ENCODE peak calls at places on chromosomes 7 and 10, in six cellular contexts. W, N, X, Z, P and M are unnamed samples.

GRCh38 chr10:123642293-123642692 is 23.9 kb upstream of the GPR26 start:
- DNase-seq in P (peak; percentile 5), Z (no peak), W (no peak), N (no peak), X (no peak), M (no peak)

GRCh38 chr10:73083234-73083633 is 13.4 kb downstream of the P4HA1 start:
- DNase-seq in N (peak; percentile 24), P (no peak), X (no peak), Z (no peak), W (no peak), M (no peak)

GRCh38 chr7:154917214-154918160 is 85.4 kb downstream of the PAXIP1 start:
- DNase-seq in N (no peak), P (no peak), W (no peak), Z (no peak), X (no peak), M (no peak)

GRCh38 chr7:12851841-12852240 is 164.4 kb downstream of the ARL4A start:
- DNase-seq in P (no peak), W (no peak), N (no peak), Z (no peak), X (no peak), M (peak; percentile 3)

GRCh38 chr10:113665806-113666354 is 2.0 kb upstream of the NRAP start:
- DNase-seq in X (peak; percentile 67), Z (peak; percentile 91), N (peak; percentile 93), P (peak; percentile 69), W (no peak), M (peak; percentile 59)

GRCh38 chr10:113292743-113293142 is 260.1 kb upstream of the HABP2 start:
- DNase-seq in W (no peak), P (no peak), X (no peak), N (no peak), Z (no peak), M (no peak)

GRCh38 chr10:97540669-97541500 is 31.7 kb upstream of the ANKRD2 start:
- DNase-seq in Z (peak; percentile 62), W (no peak), X (no peak), N (no peak), P (no peak), M (no peak)

GRCh38 chr7:87312215-87312865 is 33.1 kb upstream of the CROT start:
- DNase-seq in X (peak; percentile 77), W (peak; percentile 67), N (peak; percentile 71), Z (peak; percentile 53), P (peak; percentile 75), M (peak; percentile 53)

GRCh38 chr7:116772423-116772852 is 89.9 kb upstream of the CAPZA2 start:
- DNase-seq in X (no peak), P (peak; percentile 87), Z (peak; percentile 87), N (peak; percentile 84), W (no peak), M (no peak)

GRCh38 chr7:116776046-116776445 is 86.3 kb upstream of the CAPZA2 start:
- DNase-seq in X (no peak), N (no peak), P (no peak), Z (no peak), W (no peak), M (no peak)

GRCh38 chr7:116770941-116771340 is 91.4 kb upstream of the CAPZA2 start:
- DNase-seq in N (no peak), X (no peak), Z (no peak), W (no peak), P (peak; percentile 10), M (no peak)

GRCh38 chr7:116771640-116772039 is 90.7 kb upstream of the CAPZA2 start:
- DNase-seq in W (no peak), Z (no peak), X (peak; percentile 30), P (no peak), N (no peak), M (no peak)

DNA sequence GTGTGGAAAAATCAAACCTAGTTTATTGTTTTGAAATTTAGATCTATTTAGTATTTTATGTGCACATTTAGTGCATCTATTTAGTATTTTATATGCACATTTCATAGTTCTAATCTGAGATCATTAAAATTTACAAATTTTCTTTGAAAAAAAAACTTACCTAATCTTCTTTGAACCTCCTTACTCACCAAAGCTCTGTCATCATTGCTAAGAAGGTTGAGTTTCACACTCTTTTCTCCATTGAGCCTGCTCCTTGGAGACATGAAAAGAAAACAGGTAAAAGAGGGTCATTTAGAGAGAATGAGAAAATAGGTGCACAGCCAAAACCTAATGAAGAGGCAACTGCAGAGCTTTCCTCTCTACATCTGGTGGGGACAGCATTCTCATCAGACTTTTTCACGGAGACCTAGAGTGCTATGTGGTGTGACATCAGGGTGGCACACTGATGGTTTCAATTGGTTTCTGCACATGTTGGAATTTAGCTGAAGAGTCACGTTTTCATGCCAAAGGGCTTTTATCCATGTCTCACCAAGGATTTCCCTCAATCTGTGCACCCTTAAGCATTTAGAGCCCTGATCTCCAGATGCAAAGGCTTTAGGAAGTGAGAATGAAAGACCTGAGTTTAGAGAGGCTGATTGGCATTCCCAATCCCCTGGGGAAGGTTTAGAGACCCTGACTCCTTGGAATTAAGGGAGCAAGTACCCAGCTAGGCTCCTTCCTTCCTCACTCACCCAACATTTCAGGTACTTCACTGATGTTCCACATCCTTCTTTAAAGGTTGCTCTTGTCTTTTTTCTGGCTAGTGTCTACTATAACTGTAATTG is 89.2 kb upstream of the CAPZA2 start:
- DNase-seq in X (no peak), W (no peak), P (no peak), Z (no peak), N (no peak), M (no peak)
- H3K27me3 ChIP-seq in X (no peaks in the 10 kb centered on the region), W (no peaks in the 10 kb centered on the region), P (no peaks in the 10 kb centered on the region), Z (no peaks in the 10 kb centered on the region), N (no peaks in the 10 kb centered on the region), M (no peaks in the 10 kb centered on the region)

DNA sequence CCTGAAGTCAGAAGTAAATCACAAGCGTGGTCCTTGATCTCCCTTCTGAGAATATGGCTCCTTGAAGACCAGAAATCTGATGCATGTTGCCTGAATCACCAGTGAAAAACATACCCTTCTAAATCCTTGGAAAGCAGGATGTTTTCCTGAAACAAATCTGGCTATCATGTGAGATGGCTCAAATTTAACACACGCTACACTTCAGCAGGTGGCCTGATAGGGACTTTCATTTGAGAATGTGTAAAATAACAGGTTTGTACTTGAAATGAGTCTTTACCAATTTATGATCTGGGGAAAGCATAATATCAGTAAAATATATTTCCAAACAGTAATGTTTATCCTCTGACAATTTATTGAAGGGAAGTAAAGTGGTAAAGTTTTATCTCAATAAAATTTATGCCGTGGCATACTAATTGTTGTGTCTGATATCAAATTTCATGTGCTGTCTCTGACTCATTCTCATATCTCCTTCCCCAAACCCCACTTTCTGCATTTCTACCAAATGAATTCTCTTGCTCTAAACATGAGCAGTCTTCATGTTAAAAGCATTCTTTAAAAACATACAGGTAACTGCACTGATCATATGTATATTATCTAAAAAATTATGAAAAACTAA is 17.4 kb downstream of the CYP3A4 start:
- DNase-seq in P (peak; percentile 26), Z (peak; percentile 2), X (no peak), W (no peak), N (no peak), M (no peak)
- H2AFZ ChIP-seq in P (no peak overlapping the region), Z (no peak overlapping the region), X (no peak overlapping the region), W (no peak overlapping the region), N (no peak overlapping the region), M (no peak overlapping the region)

DNA sequence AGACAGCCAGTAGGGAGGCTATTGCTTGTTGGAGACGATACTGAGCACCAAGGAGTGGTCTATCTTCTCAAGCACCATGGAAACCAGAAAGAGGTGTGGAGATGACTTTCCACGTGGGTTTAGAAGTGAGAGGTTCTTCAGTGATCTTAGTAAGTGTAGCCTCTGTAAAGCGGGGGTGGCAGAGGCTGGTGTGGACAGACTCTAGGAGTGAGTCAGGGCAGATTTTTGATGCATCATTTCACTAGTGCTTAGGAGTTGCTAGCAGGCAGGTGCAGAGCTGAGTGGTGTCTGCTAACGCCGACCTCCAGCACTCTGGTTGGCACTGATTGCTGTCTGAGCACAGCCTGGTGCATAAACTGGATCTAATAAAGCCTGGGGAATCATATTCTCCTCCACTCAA is 78.4 kb upstream of the ADO start:
- DNase-seq in N (no peak), X (no peak), Z (peak; percentile 22), P (peak; percentile 86), W (no peak), M (no peak)
- H3K27me3 ChIP-seq in N (peaks cover 21% of the 10 kb centered on the region), X (peaks cover 4% of the 10 kb centered on the region), Z (peaks cover 5% of the 10 kb centered on the region), P (no peaks in the 10 kb centered on the region), W (no peaks in the 10 kb centered on the region), M (no peaks in the 10 kb centered on the region)

GRCh38 chr7:129771201-129771927 is 159.8 kb downstream of the NRF1 start:
- DNase-seq in N (no peak), X (no peak), P (no peak), Z (no peak), W (no peak), M (peak; percentile 29)
- H2AFZ ChIP-seq in N (no peak overlapping the region), X (no peak overlapping the region), P (no peak overlapping the region), Z (no peak overlapping the region), W (no peak overlapping the region), M (no peak overlapping the region)

DNA sequence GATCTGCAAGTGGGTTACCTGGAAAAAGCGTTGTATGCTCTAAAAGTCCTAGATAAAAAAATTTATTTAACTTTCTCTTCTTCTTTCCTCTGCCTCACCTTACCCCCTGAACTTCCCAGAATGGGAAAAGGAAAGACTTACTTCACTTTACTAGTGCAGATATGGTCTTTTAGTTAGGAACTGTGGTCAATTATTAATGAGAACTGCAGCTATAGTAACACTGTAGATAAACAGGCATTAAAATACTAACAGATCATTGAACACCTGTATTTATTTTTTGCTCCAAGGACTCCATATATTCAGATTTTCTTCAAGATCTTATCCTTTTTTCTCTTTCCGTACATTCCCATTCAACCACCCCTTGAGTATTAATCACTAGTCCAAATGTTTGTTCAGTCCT is 4.4 kb downstream of the CPVL start:
- DNase-seq in Z (no peak), N (no peak), X (no peak), W (no peak), P (no peak), M (no peak)
- H3K27me3 ChIP-seq in Z (peaks cover 8% of the 10 kb centered on the region), N (peaks cover 15% of the 10 kb centered on the region), X (no peaks in the 10 kb centered on the region), W (no peaks in the 10 kb centered on the region), P (no peaks in the 10 kb centered on the region), M (no peaks in the 10 kb centered on the region)

GRCh38 chr10:128499956-128500355 is 373.7 kb upstream of the MKI67 start:
- DNase-seq in P (no peak), Z (no peak), N (no peak), X (no peak), W (no peak), M (no peak)

GRCh38 chr10:128499486-128499885 is 373.3 kb upstream of the MKI67 start:
- DNase-seq in W (no peak), Z (no peak), N (no peak), P (no peak), X (no peak), M (no peak)

GRCh38 chr10:128498378-128498730 is 372.1 kb upstream of the MKI67 start:
- DNase-seq in W (no peak), N (no peak), P (no peak), X (no peak), Z (no peak), M (no peak)

GRCh38 chr10:128498746-128499145 is 372.5 kb upstream of the MKI67 start:
- DNase-seq in W (no peak), X (no peak), N (no peak), Z (no peak), P (no peak), M (no peak)

GRCh38 chr10:128500642-128501041 is 374.4 kb upstream of the MKI67 start:
- DNase-seq in Z (no peak), N (no peak), W (no peak), X (no peak), P (no peak), M (no peak)
- H2AFZ ChIP-seq in Z (no peak overlapping the region), N (no peak overlapping the region), W (no peak overlapping the region), X (no peak overlapping the region), P (no peak overlapping the region), M (no peak overlapping the region)

GRCh38 chr7:100946766-100947365 is 2.5 kb upstream of the MUC3A start:
- DNase-seq in N (no peak), X (no peak), P (no peak), Z (no peak), W (no peak), M (no peak)
- H3K27me3 ChIP-seq in N (peaks cover 44% of the 10 kb centered on the region), X (no peaks in the 10 kb centered on the region), P (peaks cover 4% of the 10 kb centered on the region), Z (peaks cover 2% of the 10 kb centered on the region), W (peaks cover 92% of the 10 kb centered on the region), M (peaks cover 50% of the 10 kb centered on the region)